ENCODE peak calls at places on chromosomes 11 and 22, in seven cellular contexts. K is H54, R is ovary, D is NB4, B is testis, Q is heart left ventricle, Z is transverse colon. P is an unnamed sample.

GRCh38 chr22:27349456-27349855 is 452.1 kb downstream of the MN1 start:
- DNase-seq in K (no peak), R (no peak), D (no peak), B (no peak), Q (no peak), Z (no peak), P (no peak)

GRCh38 chr11:3920148-3920852 is 64.8 kb downstream of the STIM1 start:
- DNase-seq in K (no peak), R (no peak), D (peak; percentile 86), B (no peak), Q (no peak), Z (peak; percentile 49), P (no peak)

GRCh38 chr11:57904369-57904768 is 119.3 kb upstream of the OR9Q1 start:
- DNase-seq in K (no peak), R (no peak), D (no peak), B (no peak), Q (no peak), Z (no peak), P (no peak)

GRCh38 chr11:28114116-28114515 is 5.9 kb downstream of the METTL15 start:
- DNase-seq in K (no peak), R (no peak), D (no peak), B (no peak), Q (no peak), Z (no peak), P (no peak)

GRCh38 chr11:130181295-130182272 is 22.0 kb downstream of the ST14 start:
- DNase-seq in K (peak; percentile 21), R (no peak), D (peak; percentile 53), B (no peak), Q (no peak), Z (peak; percentile 84), P (peak; percentile 91)

GRCh38 chr11:33207408-33207985 is 46.2 kb upstream of the CSTF3 start:
- DNase-seq in K (no peak), R (no peak), D (no peak), B (no peak), Q (peak; percentile 31), Z (no peak), P (no peak)

GRCh38 chr11:67240575-67241389 is 25.5 kb upstream of the GRK2 start:
- DNase-seq in K (no peak), R (peak; percentile 58), D (peak; percentile 86), B (peak; percentile 67), Q (peak; percentile 68), Z (peak; percentile 82), P (peak; percentile 72)

GRCh38 chr11:27926981-27927481 is 180.9 kb downstream of the KIF18A start:
- DNase-seq in K (peak; percentile 30), R (no peak), D (peak; percentile 95), B (no peak), Q (no peak), Z (no peak), P (no peak)

GRCh38 chr11:19018901-19019300 is 41.6 kb downstream of the MRGPRX2 start:
- DNase-seq in K (no peak), R (no peak), D (no peak), B (no peak), Q (no peak), Z (no peak), P (no peak)

GRCh38 chr11:65538915-65539374 is 14.1 kb downstream of the SCYL1 start:
- DNase-seq in K (no peak), R (no peak), D (no peak), B (no peak), Q (no peak), Z (no peak), P (no peak)

GRCh38 chr11:44927174-44927661 is 23.5 kb downstream of the TP53I11 start:
- DNase-seq in K (peak; percentile 86), R (peak; percentile 63), D (peak; percentile 75), B (peak; percentile 76), Q (peak; percentile 61), Z (peak; percentile 74), P (peak; percentile 80)
- TF ChIP-seq POLR2A in K (no peak), R (no peak), D (no peak), B (no peak), Q (no peak), Z (no peak), P (no peak)

DNA sequence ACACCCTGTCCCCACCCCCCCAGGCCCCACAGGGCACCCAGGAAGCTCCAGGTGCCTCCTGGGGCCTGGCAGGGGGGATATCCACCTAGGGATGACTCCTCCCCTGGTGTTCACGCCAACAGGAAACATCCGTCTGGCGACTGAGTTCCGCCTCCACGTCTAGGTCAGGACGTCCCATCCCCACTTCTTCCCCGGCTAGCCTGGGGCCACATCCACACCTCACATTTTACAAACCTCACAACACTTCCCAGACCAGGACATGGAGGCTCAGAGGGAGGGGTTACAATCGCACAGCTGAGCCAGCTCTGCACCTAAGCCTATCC is 21.0 kb downstream of the MAFF start:
- DNase-seq in K (no peak), R (no peak), D (no peak), B (no peak), Q (no peak), Z (peak; percentile 56), P (no peak)
- TF ChIP-seq POLR2A in K (no peak), R (no peak), D (no peak), B (no peak), Q (no peak), Z (no peak), P (no peak)

GRCh38 chr11:64241430-64242153 is 697 bp downstream of the FKBP2 start:
- DNase-seq in K (peak; percentile 88), R (peak; percentile 100), D (peak; percentile 99), B (peak; percentile 99), Q (peak; percentile 100), Z (peak; percentile 100), P (peak; percentile 100)

GRCh38 chr11:64241175-64241429 is 207 bp downstream of the FKBP2 start:
- DNase-seq in K (peak; percentile 81), R (no peak), D (no peak), B (no peak), Q (no peak), Z (no peak), P (no peak)

GRCh38 chr11:64239662-64240466 is 1.0 kb upstream of the FKBP2 start:
- DNase-seq in K (no peak), R (peak; percentile 36), D (peak; percentile 81), B (no peak), Q (no peak), Z (no peak), P (no peak)

GRCh38 chr11:64238999-64239398 is 1.9 kb upstream of the FKBP2 start:
- DNase-seq in K (no peak), R (peak; percentile 26), D (peak; percentile 47), B (no peak), Q (no peak), Z (no peak), P (no peak)

DNA sequence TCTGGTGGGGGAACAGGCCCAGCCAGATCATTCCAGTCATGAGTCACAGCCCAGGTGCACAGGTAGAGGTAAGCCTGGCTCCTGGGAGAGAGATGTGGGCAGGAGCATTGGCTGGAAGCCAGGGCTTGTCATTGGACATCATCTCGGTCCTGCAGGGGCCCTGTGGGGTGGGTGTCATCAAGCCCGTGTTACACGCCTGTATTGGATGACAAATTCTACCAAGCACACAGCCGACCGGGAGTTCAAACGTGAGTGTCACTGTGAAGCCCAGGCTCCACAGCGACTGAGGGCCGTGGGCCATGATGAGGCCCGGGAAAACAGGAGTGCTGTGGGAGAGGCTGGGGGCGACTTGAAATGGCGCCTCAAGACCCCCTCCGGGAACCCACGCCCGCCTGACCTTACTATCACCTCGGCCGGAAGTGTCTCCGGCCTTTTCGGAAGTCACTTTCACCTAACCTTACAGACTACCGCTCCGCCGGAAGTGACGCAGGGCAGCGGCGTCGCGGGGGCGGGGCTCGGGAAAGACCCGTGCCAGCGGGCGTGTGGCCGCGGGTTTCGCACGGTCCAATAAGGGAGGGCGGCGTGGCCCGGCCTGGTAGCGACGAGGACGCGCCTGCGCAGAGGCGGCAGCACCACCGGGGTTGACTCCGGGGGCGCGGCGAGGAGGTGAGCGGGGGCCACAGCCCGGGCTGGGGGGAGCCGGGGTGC is at the start of gene FKBP2:
- DNase-seq in K (peak; percentile 96), R (peak; percentile 98), D (peak; percentile 98), B (peak; percentile 97), Q (peak; percentile 97), Z (peak; percentile 98), P (peak; percentile 99)
- TF ChIP-seq POLR2A in K (peak; percentile 58), R (peak; percentile 82), D (peak; percentile 89), B (no peak), Q (peak; percentile 91), Z (peak; percentile 97), P (peak; percentile 92)

GRCh38 chr22:41206719-41207118 is 1.6 kb downstream of the L3MBTL2 start:
- DNase-seq in K (no peak), R (no peak), D (no peak), B (no peak), Q (no peak), Z (no peak), P (no peak)

GRCh38 chr22:41201146-41201545 is 4.0 kb upstream of the L3MBTL2 start:
- DNase-seq in K (no peak), R (no peak), D (no peak), B (no peak), Q (no peak), Z (no peak), P (no peak)

GRCh38 chr22:41204066-41204465 is 1.0 kb upstream of the L3MBTL2 start:
- DNase-seq in K (no peak), R (no peak), D (no peak), B (no peak), Q (no peak), Z (no peak), P (no peak)

GRCh38 chr22:41203118-41203517 is 2.0 kb upstream of the L3MBTL2 start:
- DNase-seq in K (no peak), R (no peak), D (no peak), B (no peak), Q (no peak), Z (no peak), P (no peak)

DNA sequence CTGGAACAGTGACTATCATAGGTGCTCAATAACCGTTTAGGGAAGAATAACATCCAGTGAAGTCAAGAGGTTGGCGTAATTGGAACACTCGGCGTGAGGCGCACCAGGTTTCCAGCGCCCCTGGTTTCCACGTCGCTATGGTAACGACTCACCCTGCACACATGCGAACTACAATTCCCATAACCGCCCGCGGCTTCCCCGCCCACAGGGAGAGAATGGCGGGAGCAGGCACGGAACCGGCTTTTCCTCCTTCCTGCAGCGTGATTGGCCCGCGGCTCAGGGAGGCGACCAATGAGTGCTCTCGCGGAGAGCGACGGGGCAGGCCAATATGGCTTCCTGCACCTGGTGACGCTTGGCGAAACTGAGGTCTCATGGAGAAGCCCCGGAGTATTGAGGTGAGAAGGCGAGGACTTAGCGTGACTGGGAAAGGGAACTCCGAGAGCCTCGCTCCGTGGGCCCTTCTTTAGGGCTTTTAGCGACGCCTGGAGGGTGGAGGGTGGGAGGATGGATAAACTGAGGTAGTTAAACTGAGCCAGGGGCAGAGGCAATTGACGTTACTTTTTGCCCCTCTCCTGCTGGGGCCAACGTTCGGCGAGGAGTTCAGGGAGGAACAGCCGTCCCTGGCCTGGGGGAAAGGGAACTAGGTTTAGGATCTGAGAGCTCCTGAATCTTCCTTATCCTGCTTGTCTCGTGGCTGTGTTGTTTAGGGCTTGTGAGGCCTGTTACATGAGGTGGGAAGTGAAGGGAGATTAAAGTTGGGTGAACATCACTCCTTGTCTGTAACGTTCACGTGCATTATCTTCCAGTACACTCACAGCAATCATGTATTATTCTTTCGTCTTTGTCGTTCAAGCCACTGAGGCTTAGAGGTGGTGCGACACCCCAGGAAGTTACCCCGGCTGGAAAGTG is at the start of gene L3MBTL2:
- DNase-seq in K (peak; percentile 94), R (peak; percentile 97), D (peak; percentile 95), B (peak; percentile 99), Q (peak; percentile 96), Z (peak; percentile 98), P (peak; percentile 99)
- TF ChIP-seq POLR2A in K (peak; percentile 57), R (peak; percentile 52), D (peak; percentile 38), B (no peak), Q (peak; percentile 63), Z (peak; percentile 46), P (peak; percentile 29)

GRCh38 chr22:49880281-49880680 is 26.6 kb downstream of the ZBED4 start:
- DNase-seq in K (no peak), R (no peak), D (peak; percentile 53), B (no peak), Q (no peak), Z (peak; percentile 18), P (no peak)
- TF ChIP-seq POLR2A in K (no peak), R (no peak), D (no peak), B (no peak), Q (no peak), Z (no peak), P (peak; percentile 17)

P was measured in Peyer's patch.